ENCODE peak calls at places on chromosomes 6 and 20, in six cellular contexts. A is NCI-H1436, K is aorta, M is type B pancreatic cell, F is pons, X is small intestine. C is an unnamed sample.

GRCh38 chr20:47054945-47055344 is 160.3 kb downstream of the EYA2 start:
- DNase-seq in M (no peak), F (no peak), A (no peak), X (no peak), K (no peak), C (no peak)

GRCh38 chr20:53654932-53655674 is 61.5 kb upstream of the ZNF217 start:
- DNase-seq in A (no peak), M (no peak), F (peak), X (peak), K (peak), C (no peak)

GRCh38 chr20:53984354-53984753 is 86.0 kb downstream of the BCAS1 start:
- DNase-seq in K (peak), A (no peak), X (no peak), M (no peak), F (no peak), C (peak)

GRCh38 chr6:97186416-97186999 is 96.5 kb downstream of the MMS22L start:
- DNase-seq in F (peak), X (peak), K (peak), M (no peak), A (peak), C (peak)

GRCh38 chr6:135995160-135995898 is 143.8 kb downstream of the PDE7B start:
- DNase-seq in X (no peak), M (no peak), A (no peak), K (no peak), F (no peak), C (peak)

GRCh38 chr20:45893831-45894230 is 2.7 kb downstream of the CTSA start:
- DNase-seq in A (no peak), X (no peak), K (peak), M (no peak), F (no peak), C (no peak)

GRCh38 chr6:130796313-130796905 is 30.8 kb upstream of the SMLR1 start:
- DNase-seq in X (no peak), A (no peak), K (no peak), F (peak), M (no peak), C (peak)

GRCh38 chr20:23299673-23300050 is 50.9 kb upstream of the NXT1 start:
- DNase-seq in K (no peak), F (no peak), M (no peak), X (no peak), A (no peak), C (no peak)

GRCh38 chr20:47353697-47354387 is 2.7 kb downstream of the ZMYND8 start:
- DNase-seq in F (peak), A (no peak), X (peak), M (no peak), K (no peak), C (peak)

GRCh38 chr20:3871549-3872265 is 17.5 kb upstream of the PANK2 start:
- DNase-seq in X (no peak), F (no peak), K (no peak), M (no peak), A (no peak), C (peak)